ENCODE peak calls at places on chromosomes 13 and 19, in seven cellular contexts. B, G, K, M, V, I and Y are unnamed samples.
A peak's percentile ranks its signal among the peaks of the same experiment; 100 is the strongest.

GRCh38 chr13:26446751-26447150 is 110.7 kb upstream of the WASF3 start:
- DNase-seq in B (no peak), G (no peak), K (no peak), M (no peak), V (no peak), I (no peak), Y (no peak)

GRCh38 chr19:43802216-43802951 is at the start of gene LYPD5:
- DNase-seq in B (no peak), G (no peak), K (no peak), M (no peak), V (no peak), I (no peak), Y (no peak)

GRCh38 chr19:11496391-11497163 is 9.1 kb downstream of the ZNF653 start:
- DNase-seq in B (peak; percentile 61), G (no peak), K (peak; percentile 55), M (peak; percentile 70), V (peak; percentile 80), I (no peak), Y (peak; percentile 65)

GRCh38 chr19:9966448-9966847 is 30.1 kb upstream of the OLFM2 start:
- DNase-seq in B (no peak), G (no peak), K (no peak), M (no peak), V (peak; percentile 39), I (peak; percentile 43), Y (no peak)

GRCh38 chr19:10836478-10837325 is 690 bp upstream of the TMED1 start:
- DNase-seq in B (peak; percentile 88), G (peak; percentile 76), K (no peak), M (peak; percentile 90), V (no peak), I (no peak), Y (peak; percentile 77)

GRCh38 chr19:55249841-55250240 is 9.0 kb downstream of the PPP6R1 start:
- DNase-seq in B (no peak), G (no peak), K (no peak), M (no peak), V (no peak), I (no peak), Y (no peak)

GRCh38 chr13:109780880-109781383 is 5.5 kb downstream of the IRS2 start:
- DNase-seq in B (no peak), G (no peak), K (no peak), M (no peak), V (no peak), I (no peak), Y (no peak)

GRCh38 chr13:24038405-24038804 is 122.1 kb upstream of the SPATA13 start:
- DNase-seq in B (no peak), G (no peak), K (no peak), M (no peak), V (no peak), I (no peak), Y (no peak)

GRCh38 chr19:51525731-51526130 is 5.7 kb downstream of the SIGLEC6 start:
- DNase-seq in B (no peak), G (no peak), K (no peak), M (no peak), V (no peak), I (no peak), Y (no peak)

GRCh38 chr19:40542197-40542859 is 34.3 kb upstream of the SHKBP1 start:
- DNase-seq in B (peak; percentile 86), G (no peak), K (peak; percentile 61), M (peak; percentile 37), V (no peak), I (no peak), Y (peak; percentile 20)

GRCh38 chr13:45119469-45119989 is 781 bp upstream of the GTF2F2 start:
- DNase-seq in B (no peak), G (no peak), K (peak; percentile 33), M (no peak), V (peak; percentile 18), I (no peak), Y (no peak)

GRCh38 chr13:72990883-72991282 is 67.9 kb upstream of the KLF5 start:
- DNase-seq in B (no peak), G (no peak), K (no peak), M (no peak), V (no peak), I (no peak), Y (no peak)

GRCh38 chr19:56103027-56103614 is 18.0 kb downstream of the ZNF787 start:
- DNase-seq in B (peak; percentile 9), G (no peak), K (no peak), M (no peak), V (no peak), I (no peak), Y (no peak)

GRCh38 chr13:21606781-21607180 is 2.8 kb upstream of the MICU2 start:
- DNase-seq in B (no peak), G (no peak), K (no peak), M (no peak), V (no peak), I (no peak), Y (no peak)

GRCh38 chr19:52007436-52007804 is 591 bp downstream of the ZNF615 start:
- DNase-seq in B (no peak), G (no peak), K (no peak), M (no peak), V (peak; percentile 53), I (no peak), Y (no peak)

GRCh38 chr19:47110521-47111080 is 3.0 kb downstream of the ZC3H4 start:
- DNase-seq in B (no peak), G (no peak), K (no peak), M (no peak), V (peak; percentile 38), I (no peak), Y (no peak)

GRCh38 chr13:111342716-111343115 is 22.3 kb downstream of the TEX29 start:
- DNase-seq in B (no peak), G (no peak), K (no peak), M (no peak), V (no peak), I (no peak), Y (no peak)

GRCh38 chr13:36438594-36439483 is 6.5 kb downstream of the CCNA1 start:
- DNase-seq in B (no peak), G (no peak), K (no peak), M (no peak), V (no peak), I (no peak), Y (no peak)
- H3K27ac ChIP-seq in B (no peak overlapping the region), G (no peak overlapping the region), K (no peak overlapping the region), M (no peak overlapping the region), V (no peak overlapping the region), I (no peak overlapping the region), Y (no peak overlapping the region)

DNA sequence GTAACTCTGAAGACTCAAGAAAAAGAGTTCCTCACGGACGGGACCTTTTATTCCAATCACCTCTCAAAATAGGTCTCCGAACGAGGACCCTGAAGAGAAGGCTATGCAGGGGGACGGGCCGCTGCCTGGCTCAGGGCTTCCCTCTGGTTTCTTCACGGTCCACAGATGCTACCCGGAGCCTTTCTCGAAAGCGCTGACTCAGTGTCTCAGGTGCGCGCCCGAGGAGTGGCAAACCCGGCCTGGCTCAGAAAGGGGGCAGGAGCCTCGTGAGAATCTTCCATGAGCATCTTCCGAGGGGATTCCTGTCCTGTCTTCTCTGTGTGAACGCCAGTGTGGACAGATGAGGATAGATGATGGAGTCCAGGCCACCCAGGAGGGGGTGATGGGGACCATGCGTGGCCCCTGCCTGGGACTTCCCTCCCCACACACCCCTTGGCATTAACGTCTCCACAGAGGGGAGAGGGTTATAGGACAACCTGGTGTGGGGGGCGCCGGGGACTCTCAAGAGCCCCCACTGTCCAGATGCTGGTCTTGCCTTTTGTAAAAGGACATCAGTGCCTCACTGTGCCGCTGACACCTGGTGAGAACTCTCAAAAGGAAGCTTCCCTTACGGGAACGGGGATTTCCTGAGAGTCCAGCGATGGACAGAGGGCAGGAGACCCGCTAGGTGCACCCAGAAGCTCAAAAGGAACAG is 16.5 kb downstream of the LSM4 start:
- DNase-seq in B (no peak), G (no peak), K (no peak), M (no peak), V (no peak), I (no peak), Y (no peak)
- H3K27ac ChIP-seq in B (peak overlapping the region; percentile 99), G (peak overlapping the region; percentile 92), K (no peak overlapping the region), M (peak overlapping the region; percentile 95), V (peak overlapping the region; percentile 6), I (no peak overlapping the region), Y (peak overlapping the region; percentile 53)

GRCh38 chr13:40640202-40640601 is 26.2 kb downstream of the FOXO1 start:
- DNase-seq in B (no peak), G (no peak), K (no peak), M (no peak), V (no peak), I (no peak), Y (no peak)

GRCh38 chr13:40640845-40641458 is 25.5 kb downstream of the FOXO1 start:
- DNase-seq in B (no peak), G (no peak), K (no peak), M (no peak), V (no peak), I (no peak), Y (no peak)

GRCh38 chr13:40648841-40649240 is 17.6 kb downstream of the FOXO1 start:
- DNase-seq in B (no peak), G (no peak), K (no peak), M (no peak), V (no peak), I (no peak), Y (no peak)

GRCh38 chr13:40648040-40648439 is 18.4 kb downstream of the FOXO1 start:
- DNase-seq in B (no peak), G (no peak), K (no peak), M (no peak), V (no peak), I (no peak), Y (no peak)

GRCh38 chr13:40644838-40645620 is 21.4 kb downstream of the FOXO1 start:
- DNase-seq in B (no peak), G (no peak), K (no peak), M (no peak), V (peak; percentile 29), I (no peak), Y (no peak)
- H3K27ac ChIP-seq in B (no peak overlapping the region), G (peak overlapping the region; percentile 28), K (no peak overlapping the region), M (peak overlapping the region; percentile 77), V (no peak overlapping the region), I (no peak overlapping the region), Y (no peak overlapping the region)

DNA sequence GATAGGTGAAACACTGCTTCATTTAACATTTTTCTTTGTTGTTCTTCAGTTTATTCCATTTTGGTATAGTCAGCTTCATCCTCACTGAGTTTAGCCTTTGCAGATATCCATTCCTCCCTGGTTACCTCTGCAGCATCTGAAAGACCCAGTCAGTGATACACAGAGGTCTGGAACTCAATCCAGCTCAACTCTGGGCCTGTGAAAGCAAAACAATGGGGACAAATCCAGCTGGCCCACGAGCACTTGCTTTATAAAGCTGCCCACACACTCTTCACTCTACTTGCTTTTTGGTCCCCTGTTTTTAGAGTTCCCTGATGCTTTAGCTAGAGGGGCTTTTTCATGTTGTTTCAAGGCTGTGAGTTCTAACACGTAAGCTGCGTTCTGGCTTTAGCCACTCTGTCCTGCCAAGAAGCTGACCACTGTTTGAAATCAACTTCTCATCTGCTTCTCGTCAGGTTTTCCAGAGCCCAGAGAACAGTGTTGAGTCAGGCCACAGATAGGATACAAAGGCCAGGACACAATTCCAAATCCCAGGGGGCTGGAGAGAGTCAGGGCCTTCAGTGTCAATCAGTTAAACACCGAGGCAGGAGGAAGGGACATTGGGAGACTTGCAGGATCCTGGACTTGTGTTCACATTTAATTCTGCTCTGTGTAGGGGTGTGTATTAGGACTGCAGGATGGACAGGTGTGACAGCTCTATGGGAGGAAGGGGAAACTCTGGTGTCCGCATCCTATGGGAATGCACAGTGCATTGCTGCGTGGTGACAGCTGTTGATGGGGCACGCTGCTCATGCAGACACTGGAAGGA is 83.5 kb upstream of the RNF113B start:
- DNase-seq in B (no peak), G (no peak), K (no peak), M (no peak), V (peak; percentile 42), I (no peak), Y (no peak)
- H3K27ac ChIP-seq in B (no peak overlapping the region), G (peak overlapping the region; percentile 56), K (no peak overlapping the region), M (no peak overlapping the region), V (peak overlapping the region; percentile 20), I (no peak overlapping the region), Y (no peak overlapping the region)